ENCODE peak calls at places on chromosomes 2 and 18, in eight cellular contexts. D, Y, X, V, G, E, C and W are unnamed samples.
A peak's percentile ranks its signal among the peaks of the same experiment; 100 is the strongest.

GRCh38 chr2:209767316-209767715 is 4.3 kb upstream of the UNC80 start:
- DNase-seq in E (no peak), C (no peak), G (no peak), X (no peak), Y (no peak), D (no peak), V (no peak), W (no peak)

GRCh38 chr2:671787-672605 is 5.2 kb downstream of the TMEM18 start:
- DNase-seq in G (no peak), C (no peak), D (no peak), V (no peak), X (no peak), Y (no peak), E (no peak), W (no peak)

GRCh38 chr2:112682101-112682500 is 36.4 kb downstream of the SLC20A1 start:
- DNase-seq in X (no peak), E (no peak), G (no peak), C (no peak), D (no peak), Y (no peak), V (peak; percentile 83), W (no peak)

GRCh38 chr2:45009928-45010705 is 865 bp upstream of the SIX2 start:
- DNase-seq in V (no peak), D (peak; percentile 46), Y (no peak), G (peak; percentile 48), E (peak; percentile 62), X (peak; percentile 67), C (peak; percentile 77), W (no peak)

GRCh38 chr2:70641263-70641784 is 87.7 kb upstream of the TGFA start:
- DNase-seq in X (no peak), Y (no peak), C (no peak), V (no peak), D (no peak), E (no peak), G (no peak), W (no peak)

GRCh38 chr18:49819768-49820662 is 6.7 kb upstream of the ACAA2 start:
- DNase-seq in E (no peak), X (no peak), Y (peak; percentile 40), G (no peak), C (no peak), D (no peak), V (no peak), W (no peak)

GRCh38 chr18:69787825-69788547 is 159.7 kb downstream of the CD226 start:
- DNase-seq in E (no peak), Y (no peak), D (no peak), V (no peak), C (no peak), G (no peak), X (no peak), W (peak; percentile 43)

GRCh38 chr2:73291093-73291460 is 2.3 kb downstream of the EGR4 start:
- DNase-seq in X (no peak), D (peak; percentile 50), V (peak; percentile 85), E (no peak), Y (peak; percentile 68), G (peak; percentile 79), C (no peak), W (no peak)

GRCh38 chr2:54772531-54772930 is 49.1 kb downstream of the EML6 start:
- DNase-seq in V (no peak), X (no peak), G (no peak), C (no peak), Y (no peak), D (no peak), E (no peak), W (no peak)

GRCh38 chr2:50344509-50345106 is 687.3 kb downstream of the NRXN1 start:
- DNase-seq in V (no peak), D (no peak), X (no peak), Y (no peak), G (no peak), C (no peak), E (no peak), W (no peak)

GRCh38 chr18:13436596-13436995 is 218.0 kb downstream of the LDLRAD4 start:
- DNase-seq in C (peak; percentile 60), Y (no peak), G (no peak), D (no peak), X (no peak), E (no peak), V (no peak), W (no peak)

GRCh38 chr18:74534150-74534969 is at the start of gene CNDP1:
- DNase-seq in G (no peak), X (no peak), E (no peak), V (peak; percentile 61), D (no peak), C (no peak), Y (no peak), W (no peak)

GRCh38 chr2:141021109-141021508 is 1109.7 kb downstream of the LRP1B start:
- DNase-seq in X (no peak), Y (no peak), C (no peak), G (no peak), E (no peak), D (no peak), V (no peak), W (peak; percentile 80)

GRCh38 chr2:205685314-205686230 is 3.3 kb downstream of the NRP2 start:
- DNase-seq in X (peak; percentile 84), E (no peak), V (no peak), G (no peak), D (peak; percentile 51), C (peak; percentile 79), Y (no peak), W (no peak)

GRCh38 chr2:177758591-177759371 is 313.8 kb downstream of the PDE11A start:
- DNase-seq in D (peak; percentile 37), G (no peak), C (no peak), Y (peak; percentile 33), E (no peak), X (peak; percentile 15), V (no peak), W (no peak)

GRCh38 chr2:27489118-27489497 is 435 bp downstream of the IFT172 start:
- DNase-seq in V (no peak), E (no peak), C (no peak), X (no peak), G (no peak), Y (peak; percentile 69), D (no peak), W (no peak)

GRCh38 chr2:38178556-38179419 is 102.8 kb upstream of the CYP1B1 start:
- DNase-seq in D (no peak), X (peak; percentile 16), E (peak; percentile 35), G (no peak), C (peak; percentile 70), V (no peak), Y (no peak), W (no peak)

GRCh38 chr18:36095936-36096519 is 28.7 kb upstream of the RPRD1A start:
- DNase-seq in V (no peak), X (peak; percentile 18), E (no peak), C (no peak), D (peak; percentile 27), G (peak; percentile 56), Y (peak; percentile 82), W (peak; percentile 68)